ENCODE peak calls at places on chromosomes 1 and 21, in five cellular contexts. One of them, this sample, is unnamed.

GRCh38 chr21:16304189-16304588 is 574.4 kb downstream of the USP25 start:
- DNase-seq in HCT116: no peak
- DNase-seq in GM12878: no peak
- DNase-seq in K562: no peak
- DNase-seq in A549: no peak
- DNase-seq in this sample: no peak

GRCh38 chr1:114262314-114262960 is 108.8 kb upstream of the SYT6 start:
- DNase-seq in HCT116: no peak
- DNase-seq in GM12878: no peak
- DNase-seq in K562: no peak
- DNase-seq in A549: no peak
- DNase-seq in this sample: no peak

GRCh38 chr1:9580942-9581341 is 7.8 kb upstream of the TMEM201 start:
- DNase-seq in HCT116: no peak
- DNase-seq in GM12878: no peak
- DNase-seq in K562: no peak
- DNase-seq in A549: no peak
- DNase-seq in this sample: no peak

GRCh38 chr1:202189012-202189790 is 4.4 kb upstream of the LGR6 start:
- DNase-seq in HCT116: no peak
- DNase-seq in GM12878: no peak
- DNase-seq in K562: peak
- DNase-seq in A549: peak
- DNase-seq in this sample: no peak

GRCh38 chr1:22318279-22318983 is 133.2 kb upstream of the ZBTB40 start:
- DNase-seq in HCT116: no peak
- DNase-seq in GM12878: no peak
- DNase-seq in K562: no peak
- DNase-seq in A549: no peak
- DNase-seq in this sample: no peak

GRCh38 chr1:188599313-188599712 is 1770.6 kb downstream of the PLA2G4A start:
- DNase-seq in HCT116: no peak
- DNase-seq in GM12878: no peak
- DNase-seq in K562: no peak
- DNase-seq in A549: no peak
- DNase-seq in this sample: no peak

GRCh38 chr1:24769656-24770651 is 24.7 kb downstream of the CLIC4 start:
- DNase-seq in HCT116: no peak
- DNase-seq in GM12878: no peak
- DNase-seq in K562: no peak
- DNase-seq in A549: peak
- DNase-seq in this sample: peak

GRCh38 chr21:32329331-32329730 is 30.7 kb downstream of the MRAP start:
- DNase-seq in HCT116: no peak
- DNase-seq in GM12878: no peak
- DNase-seq in K562: no peak
- DNase-seq in A549: no peak
- DNase-seq in this sample: no peak

GRCh38 chr21:29326914-29327554 is 28.3 kb downstream of the BACH1 start:
- DNase-seq in HCT116: no peak
- DNase-seq in GM12878: no peak
- DNase-seq in K562: no peak
- DNase-seq in A549: no peak
- DNase-seq in this sample: no peak

GRCh38 chr1:208173749-208174148 is 70.4 kb downstream of the PLXNA2 start:
- DNase-seq in HCT116: no peak
- DNase-seq in GM12878: no peak
- DNase-seq in K562: no peak
- DNase-seq in A549: no peak
- DNase-seq in this sample: no peak

GRCh38 chr1:38125016-38125415 is 78.4 kb upstream of the POU3F1 start:
- DNase-seq in HCT116: no peak
- DNase-seq in GM12878: no peak
- DNase-seq in K562: no peak
- DNase-seq in A549: no peak
- DNase-seq in this sample: no peak

GRCh38 chr1:116904791-116905320 is 4.9 kb upstream of the PTGFRN start:
- DNase-seq in HCT116: no peak
- DNase-seq in GM12878: no peak
- DNase-seq in K562: no peak
- DNase-seq in A549: no peak
- DNase-seq in this sample: no peak

GRCh38 chr21:45010860-45011259 is 63.5 kb upstream of the ADARB1 start:
- DNase-seq in HCT116: no peak
- DNase-seq in GM12878: no peak
- DNase-seq in K562: no peak
- DNase-seq in A549: no peak
- DNase-seq in this sample: no peak

GRCh38 chr1:109231085-109231484 is 17.4 kb downstream of the SARS1 start:
- DNase-seq in HCT116: no peak
- DNase-seq in GM12878: no peak
- DNase-seq in K562: no peak
- DNase-seq in A549: no peak
- DNase-seq in this sample: no peak

GRCh38 chr1:184482113-184482512 is 95.3 kb downstream of the C1orf21 start:
- DNase-seq in HCT116: no peak
- DNase-seq in GM12878: no peak
- DNase-seq in K562: no peak
- DNase-seq in A549: no peak
- DNase-seq in this sample: no peak

DNA sequence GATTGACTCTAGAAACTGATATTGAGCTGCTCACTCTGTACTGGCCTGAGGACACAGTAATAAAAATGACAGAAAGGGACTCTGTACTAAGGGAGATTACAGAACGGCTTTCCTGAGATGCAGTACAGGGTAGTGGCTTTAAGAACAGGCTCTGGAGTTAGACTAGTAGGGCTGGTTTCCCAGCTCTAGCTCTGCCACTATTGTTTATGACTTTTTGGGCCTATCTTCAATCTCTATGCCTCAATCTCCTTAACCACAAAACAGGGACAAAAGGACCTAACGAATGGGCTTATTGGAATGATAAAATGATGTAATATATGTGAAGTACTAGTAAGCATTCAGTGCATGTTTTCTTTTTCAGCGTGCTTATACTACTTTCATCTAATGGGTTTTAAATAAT is 1.4 kb downstream of the DEPDC1 start:
- DNase-seq in HCT116: no peak
- DNase-seq in GM12878: no peak
- DNase-seq in K562: peak
- DNase-seq in A549: no peak
- DNase-seq in this sample: no peak
- TF ChIP-seq MAX in HCT116: no peak
- TF ChIP-seq MAX in GM12878: no peak
- TF ChIP-seq MAX in K562: no peak
- TF ChIP-seq MAX in A549: no peak
- TF ChIP-seq MAX in this sample: no peak

GRCh38 chr1:221728037-221728505 is 13.8 kb downstream of the DUSP10 start:
- DNase-seq in HCT116: no peak
- DNase-seq in GM12878: no peak
- DNase-seq in K562: no peak
- DNase-seq in A549: no peak
- DNase-seq in this sample: no peak

GRCh38 chr1:221725683-221726330 is 16.1 kb downstream of the DUSP10 start:
- DNase-seq in HCT116: no peak
- DNase-seq in GM12878: no peak
- DNase-seq in K562: no peak
- DNase-seq in A549: no peak
- DNase-seq in this sample: no peak

GRCh38 chr1:221726331-221726692 is 15.6 kb downstream of the DUSP10 start:
- DNase-seq in HCT116: no peak
- DNase-seq in GM12878: no peak
- DNase-seq in K562: no peak
- DNase-seq in A549: no peak
- DNase-seq in this sample: no peak

GRCh38 chr1:221724931-221725605 is 16.8 kb downstream of the DUSP10 start:
- DNase-seq in HCT116: no peak
- DNase-seq in GM12878: no peak
- DNase-seq in K562: no peak
- DNase-seq in A549: no peak
- DNase-seq in this sample: no peak

DNA sequence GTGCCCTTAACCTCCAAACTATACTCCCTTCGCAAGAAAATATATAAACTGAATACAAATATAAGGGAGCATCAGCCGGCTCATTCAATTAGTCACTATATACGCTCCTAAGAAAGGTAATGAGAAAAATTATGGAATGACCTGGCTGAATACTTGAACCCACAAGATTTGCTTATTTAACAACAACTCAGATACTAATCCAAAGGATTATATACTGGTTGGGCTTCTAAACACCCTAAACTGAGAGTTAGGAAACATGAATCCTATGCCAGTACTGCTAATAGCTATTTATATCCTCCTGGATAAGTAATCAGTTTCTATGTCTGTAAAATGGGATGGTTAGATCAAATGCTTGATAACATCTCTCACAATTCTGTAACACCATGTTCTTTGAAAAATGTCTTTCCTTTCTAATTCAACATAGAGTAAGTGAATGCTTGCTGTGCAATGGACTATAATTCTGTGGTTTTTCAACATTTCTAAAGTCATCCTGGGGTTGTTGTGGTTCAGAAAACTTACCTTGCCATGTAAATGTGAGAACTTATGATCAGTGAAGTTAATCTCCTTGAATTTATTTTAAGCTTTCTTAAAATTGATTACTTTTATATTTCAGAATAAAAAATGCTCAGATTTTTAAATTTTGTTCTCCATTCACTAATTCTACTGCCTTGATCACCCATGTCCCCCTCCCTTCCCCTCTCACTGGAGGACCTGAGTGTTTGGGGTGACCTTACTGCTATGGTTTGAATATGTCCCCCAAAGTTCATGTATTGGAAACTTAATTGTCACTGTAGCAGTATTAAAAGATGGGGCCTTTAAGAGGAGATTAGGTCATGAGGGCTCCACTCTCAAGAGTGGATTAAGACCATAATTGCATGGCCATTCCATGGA is 14.5 kb downstream of the DUSP10 start:
- DNase-seq in HCT116: no peak
- DNase-seq in GM12878: no peak
- DNase-seq in K562: no peak
- DNase-seq in A549: no peak
- DNase-seq in this sample: no peak
- H3K27ac ChIP-seq in HCT116: no peak
- H3K27ac ChIP-seq in GM12878: peak
- H3K27ac ChIP-seq in K562: no peak
- H3K27ac ChIP-seq in A549: no peak
- H3K27ac ChIP-seq in this sample: no peak

GRCh38 chr1:42975038-42975437 is 16.4 kb upstream of the SLC2A1 start:
- DNase-seq in HCT116: no peak
- DNase-seq in GM12878: no peak
- DNase-seq in K562: no peak
- DNase-seq in A549: no peak
- DNase-seq in this sample: no peak

GRCh38 chr1:42973799-42974198 is 15.1 kb upstream of the SLC2A1 start:
- DNase-seq in HCT116: no peak
- DNase-seq in GM12878: no peak
- DNase-seq in K562: no peak
- DNase-seq in A549: no peak
- DNase-seq in this sample: no peak

GRCh38 chr1:42975561-42976225 is 17.0 kb upstream of the SLC2A1 start:
- DNase-seq in HCT116: no peak
- DNase-seq in GM12878: no peak
- DNase-seq in K562: no peak
- DNase-seq in A549: no peak
- DNase-seq in this sample: no peak

GRCh38 chr1:42971848-42972291 is 13.2 kb upstream of the SLC2A1 start:
- DNase-seq in HCT116: no peak
- DNase-seq in GM12878: no peak
- DNase-seq in K562: no peak
- DNase-seq in A549: no peak
- DNase-seq in this sample: no peak

GRCh38 chr1:42973304-42973703 is 14.6 kb upstream of the SLC2A1 start:
- DNase-seq in HCT116: no peak
- DNase-seq in GM12878: no peak
- DNase-seq in K562: no peak
- DNase-seq in A549: no peak
- DNase-seq in this sample: no peak
- TF ChIP-seq MAX in HCT116: no peak
- TF ChIP-seq MAX in GM12878: no peak
- TF ChIP-seq MAX in K562: no peak
- TF ChIP-seq MAX in A549: no peak
- TF ChIP-seq MAX in this sample: no peak

DNA sequence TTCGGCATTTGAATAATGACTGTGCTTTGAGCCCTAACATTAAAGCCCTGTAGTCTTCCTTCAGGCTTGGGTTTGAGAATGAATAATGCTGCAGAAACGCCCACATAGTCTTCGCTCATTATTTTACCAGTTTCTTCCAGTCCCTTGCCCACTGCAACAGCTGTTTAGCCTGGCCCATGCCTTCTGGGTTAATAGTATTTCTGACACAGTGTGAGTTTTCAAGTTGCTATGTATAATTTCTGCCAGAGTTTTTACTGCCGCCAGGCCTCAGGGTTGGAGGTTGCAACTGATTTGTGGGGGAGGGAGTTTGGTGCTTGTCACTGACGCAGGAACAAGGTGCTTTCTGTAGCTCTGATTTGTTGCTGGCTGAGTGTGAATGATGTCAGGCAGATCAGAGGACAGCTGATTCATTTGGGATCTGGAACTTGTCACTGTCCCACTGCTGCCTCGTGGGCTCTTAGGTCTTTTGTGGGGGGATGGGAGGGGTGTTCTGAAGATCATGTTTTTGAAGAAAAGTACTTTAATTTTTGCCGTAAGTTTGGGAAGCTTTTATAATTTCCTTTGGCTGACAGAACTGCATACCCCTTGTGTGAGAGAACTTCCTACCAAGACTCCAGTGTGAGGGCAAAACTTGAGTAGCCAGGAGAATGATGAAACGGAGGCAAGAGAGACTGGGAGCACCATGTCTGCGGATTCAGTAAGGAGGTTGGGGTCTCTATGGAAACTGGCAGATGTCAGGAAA is 109.9 kb downstream of the MAST2 start:
- DNase-seq in HCT116: no peak
- DNase-seq in GM12878: no peak
- DNase-seq in K562: no peak
- DNase-seq in A549: no peak
- DNase-seq in this sample: no peak
- H3K27ac ChIP-seq in HCT116: no peak
- H3K27ac ChIP-seq in GM12878: no peak
- H3K27ac ChIP-seq in K562: no peak
- H3K27ac ChIP-seq in A549: no peak
- H3K27ac ChIP-seq in this sample: no peak

DNA sequence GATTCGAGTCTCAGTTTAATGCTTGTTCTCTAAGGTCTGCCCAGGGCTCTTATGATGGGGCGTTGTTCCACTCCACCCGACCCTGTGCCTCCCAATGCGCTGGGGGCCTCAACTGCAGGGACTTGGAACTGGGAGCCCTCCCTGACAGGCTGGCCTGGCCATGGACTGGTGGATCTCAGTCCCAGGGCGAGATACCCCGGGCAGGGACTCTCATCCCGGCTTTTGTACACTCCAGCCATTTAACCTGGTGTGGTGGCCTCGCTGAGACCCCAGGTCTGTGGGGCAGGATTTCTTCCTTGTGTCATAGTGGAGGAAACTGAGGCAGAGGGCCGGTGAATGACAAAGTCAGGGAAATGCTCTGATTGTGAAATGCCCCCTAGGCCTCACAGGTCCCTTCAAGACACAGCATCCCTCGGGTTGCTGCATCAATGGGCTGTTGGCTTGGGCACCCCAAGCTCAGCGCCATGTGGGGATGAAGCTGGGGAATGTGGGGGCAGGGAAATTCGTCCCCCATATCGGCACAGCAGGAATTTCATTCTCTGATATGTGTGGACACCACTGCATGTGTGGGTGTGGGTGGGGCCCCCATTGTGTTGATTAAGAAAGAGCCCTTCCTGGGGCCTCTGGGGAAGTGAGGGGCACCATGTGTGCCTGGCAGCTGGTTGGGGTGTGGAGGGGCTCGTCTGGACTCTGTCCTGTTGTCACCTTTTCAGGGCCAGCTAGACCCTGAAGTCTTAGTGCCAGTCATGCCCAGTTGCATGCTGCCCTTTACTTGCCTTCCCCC is 19.9 kb upstream of the ZNF678 start:
- DNase-seq in HCT116: no peak
- DNase-seq in GM12878: no peak
- DNase-seq in K562: no peak
- DNase-seq in A549: no peak
- DNase-seq in this sample: no peak
- TF ChIP-seq MAX in HCT116: no peak
- TF ChIP-seq MAX in GM12878: no peak
- TF ChIP-seq MAX in K562: no peak
- TF ChIP-seq MAX in A549: no peak
- TF ChIP-seq MAX in this sample: no peak

This sample was measured in H1.